ENCODE peak calls at places on chromosomes 13 and 19, in ten cellular contexts. S is transverse colon, M is GM23338, N is Panc1, T is breast epithelium, U is stomach, O is prostate gland, P is spleen, L is endothelial cell of umbilical vein, R is vagina. F is an unnamed sample.

GRCh38 chr19:13149628-13150186 is 468 bp downstream of the STX10 start:
- DNase-seq in S (peak; percentile 68), M (peak; percentile 76), N (no peak), T (peak; percentile 32), U (peak; percentile 61), O (peak; percentile 37), P (peak; percentile 94), L (peak; percentile 61), R (no peak), F (peak; percentile 84)

GRCh38 chr13:104114111-104114510 is 1047.9 kb upstream of the SLC10A2 start:
- DNase-seq in S (no peak), M (no peak), N (no peak), T (no peak), U (no peak), O (no peak), P (no peak), L (peak; percentile 50), R (no peak), F (no peak)

GRCh38 chr13:100921139-100921538 is 246.5 kb upstream of the TMTC4 start:
- DNase-seq in S (no peak), M (no peak), N (no peak), T (no peak), U (no peak), O (no peak), P (no peak), L (no peak), R (no peak), F (no peak)

GRCh38 chr13:29593605-29594297 is 1.7 kb downstream of the SLC7A1 start:
- DNase-seq in S (no peak), M (no peak), N (no peak), T (no peak), U (no peak), O (no peak), P (no peak), L (no peak), R (no peak), F (no peak)

GRCh38 chr13:52070929-52071523 is 46.5 kb downstream of the UTP14C start:
- DNase-seq in S (no peak), M (no peak), N (no peak), T (no peak), U (no peak), O (no peak), P (no peak), L (peak; percentile 19), R (no peak), F (no peak)

GRCh38 chr19:15463865-15464371 is 426 bp downstream of the RASAL3 start:
- DNase-seq in S (peak; percentile 64), M (peak; percentile 59), N (no peak), T (no peak), U (peak; percentile 51), O (no peak), P (peak; percentile 95), L (no peak), R (no peak), F (no peak)

GRCh38 chr13:31166591-31166990 is 4.9 kb upstream of the HSPH1 start:
- DNase-seq in S (no peak), M (no peak), N (no peak), T (no peak), U (no peak), O (no peak), P (no peak), L (no peak), R (no peak), F (no peak)

GRCh38 chr19:36547001-36547732 is 19.1 kb upstream of the ZNF260 start:
- DNase-seq in S (no peak), M (peak; percentile 34), N (no peak), T (no peak), U (no peak), O (no peak), P (no peak), L (peak; percentile 13), R (no peak), F (no peak)

GRCh38 chr19:54431255-54431838 is 16.1 kb downstream of the TTYH1 start:
- DNase-seq in S (peak; percentile 28), M (no peak), N (no peak), T (peak; percentile 76), U (peak; percentile 80), O (peak; percentile 89), P (no peak), L (no peak), R (no peak), F (no peak)

DNA sequence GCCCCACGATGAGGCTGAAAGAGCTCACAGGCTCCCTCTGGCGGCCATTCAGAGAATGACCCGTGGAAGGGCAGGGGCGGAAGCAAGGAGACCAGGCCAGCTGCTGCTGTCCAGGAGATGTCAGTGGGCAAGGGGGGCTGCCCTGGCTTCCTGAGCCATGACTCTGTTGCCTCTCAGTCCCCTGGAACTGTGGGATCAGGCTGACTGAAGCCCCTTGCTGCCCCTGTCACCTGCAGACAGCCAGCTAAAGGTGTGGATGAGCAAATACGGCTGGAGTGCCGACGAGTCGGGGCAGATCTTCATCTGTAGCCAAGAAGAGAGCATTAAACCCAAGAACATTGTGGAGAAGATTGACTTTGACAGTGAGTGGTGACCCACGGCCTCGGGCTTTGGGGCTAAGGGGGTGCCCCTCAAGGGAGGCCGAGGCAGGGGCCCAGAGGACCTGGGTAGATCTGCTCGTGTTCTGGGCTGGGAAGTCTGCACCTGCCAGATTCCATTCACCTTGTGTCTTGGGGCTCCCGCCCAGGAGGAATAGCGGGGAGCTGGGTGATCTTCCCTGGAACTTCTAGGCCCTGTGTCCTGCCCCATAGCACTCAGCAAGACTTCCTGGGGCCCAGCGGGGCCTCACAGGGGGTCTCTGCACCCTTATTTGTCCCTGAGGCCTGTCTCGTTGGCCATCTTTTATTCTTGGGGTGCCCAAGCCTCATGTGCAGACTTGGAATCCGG is 12.5 kb upstream of the ACTN4 start:
- DNase-seq in S (peak; percentile 86), M (peak; percentile 73), N (no peak), T (no peak), U (peak; percentile 83), O (peak; percentile 60), P (peak; percentile 94), L (peak; percentile 64), R (no peak), F (peak; percentile 84)
- TF ChIP-seq POLR2AphosphoS5 in S (peak; percentile 7), M (no peak), N (no peak), T (no peak), U (peak; percentile 54), O (peak; percentile 67), P (peak; percentile 62), L (peak; percentile 23), R (no peak), F (no peak)

DNA sequence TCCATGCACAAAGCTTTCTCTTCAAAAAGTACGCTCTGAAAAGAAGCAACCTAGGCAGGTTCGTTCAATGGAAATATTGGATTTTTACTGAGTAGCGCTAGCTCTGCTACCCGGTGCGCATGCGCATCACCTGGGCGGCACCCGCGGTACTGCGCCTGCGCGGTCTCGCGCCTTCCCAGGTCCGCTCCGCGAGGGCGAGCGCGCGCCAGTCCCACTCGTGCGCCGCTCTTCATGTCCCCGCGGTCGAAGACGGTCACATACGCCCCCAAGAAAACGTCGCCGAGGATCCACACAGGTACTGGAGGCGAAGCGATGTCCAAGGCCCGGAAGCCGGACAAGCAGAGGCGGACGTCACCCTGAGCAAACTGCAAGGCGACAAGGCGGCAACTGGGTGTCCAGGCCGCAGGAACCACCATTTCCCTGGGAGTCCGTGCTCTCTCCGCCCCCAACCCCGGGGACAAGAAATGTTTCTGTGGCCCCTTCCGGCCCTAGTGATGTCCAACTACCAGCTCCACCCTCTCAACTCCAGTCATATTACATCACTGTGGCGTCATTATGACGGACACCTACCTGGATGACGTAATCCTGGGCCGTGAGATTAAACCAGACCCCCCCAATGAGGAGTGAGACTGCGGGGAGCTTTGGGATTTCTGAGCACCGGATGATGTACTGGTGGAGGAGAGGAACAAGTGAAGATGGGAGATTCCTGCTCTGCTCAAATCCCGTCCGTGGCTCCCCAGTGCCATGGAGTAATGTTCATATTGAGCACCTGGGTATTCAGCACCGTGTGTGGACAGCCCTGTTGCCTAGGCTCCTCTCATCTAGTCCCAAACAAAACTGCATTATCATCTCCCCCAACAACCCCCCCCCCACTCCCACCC is 4.8 kb upstream of the KCNC3 start:
- DNase-seq in S (peak; percentile 84), M (peak; percentile 50), N (no peak), T (peak; percentile 35), U (peak; percentile 82), O (peak; percentile 68), P (peak; percentile 92), L (no peak), R (no peak), F (peak; percentile 74)
- H3K4me3 ChIP-seq in S (peak overlapping the region; percentile 45), M (peak overlapping the region; percentile 88), N (peak overlapping the region; percentile 73), T (peak overlapping the region; percentile 27), U (peak overlapping the region; percentile 53), O (peak overlapping the region; percentile 18), P (peak overlapping the region; percentile 30), L (peak overlapping the region; percentile 27), R (peak overlapping the region; percentile 27), F (peak overlapping the region; percentile 44)

GRCh38 chr19:49472936-49473335 is 1.1 kb upstream of the FLT3LG start:
- DNase-seq in S (no peak), M (no peak), N (no peak), T (no peak), U (no peak), O (no peak), P (no peak), L (no peak), R (no peak), F (no peak)

GRCh38 chr19:49475995-49476880 is 2.2 kb downstream of the FLT3LG start:
- DNase-seq in S (no peak), M (peak; percentile 98), N (no peak), T (no peak), U (no peak), O (no peak), P (no peak), L (peak; percentile 52), R (no peak), F (peak; percentile 74)

GRCh38 chr19:49475191-49475932 is 1.3 kb downstream of the FLT3LG start:
- DNase-seq in S (no peak), M (no peak), N (no peak), T (no peak), U (no peak), O (no peak), P (no peak), L (no peak), R (no peak), F (no peak)

GRCh38 chr19:49474545-49474930 is 523 bp downstream of the FLT3LG start:
- DNase-seq in S (no peak), M (no peak), N (no peak), T (no peak), U (no peak), O (no peak), P (no peak), L (no peak), R (no peak), F (no peak)

GRCh38 chr19:49473868-49474544 is at the start of gene FLT3LG:
- DNase-seq in S (peak; percentile 83), M (peak; percentile 77), N (no peak), T (peak; percentile 74), U (peak; percentile 79), O (peak; percentile 56), P (peak; percentile 95), L (peak; percentile 68), R (no peak), F (peak; percentile 92)
- TF ChIP-seq POLR2AphosphoS5 in S (peak; percentile 57), M (no peak), N (no peak), T (peak; percentile 76), U (peak; percentile 75), O (peak; percentile 81), P (peak; percentile 78), L (no peak), R (peak; percentile 81), F (peak; percentile 67)

DNA sequence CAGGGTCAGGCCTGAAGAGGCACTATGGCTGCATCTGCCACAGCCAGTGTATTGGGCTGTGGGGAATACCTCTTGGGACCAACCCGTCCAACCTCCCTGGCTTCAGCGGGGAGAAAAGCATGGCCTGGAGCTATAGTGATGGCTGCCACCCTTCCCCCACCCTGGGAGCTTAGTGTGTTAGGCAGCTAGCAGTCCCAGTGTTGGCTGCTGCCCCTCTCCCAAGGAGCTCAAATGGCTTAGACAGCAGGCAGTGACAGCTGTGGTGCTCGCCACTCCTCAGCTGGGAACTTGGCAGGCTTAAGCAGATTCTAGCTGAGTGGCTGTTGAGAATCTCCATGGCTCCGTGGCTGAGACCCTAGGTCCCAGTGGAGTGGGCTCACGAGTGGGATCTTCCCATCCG is 19.7 kb downstream of the ACOD1 start:
- DNase-seq in S (no peak), M (no peak), N (no peak), T (no peak), U (no peak), O (no peak), P (no peak), L (no peak), R (no peak), F (no peak)
- H3K4me3 ChIP-seq in S (no peak overlapping the region), M (no peak overlapping the region), N (no peak overlapping the region), T (no peak overlapping the region), U (no peak overlapping the region), O (no peak overlapping the region), P (no peak overlapping the region), L (no peak overlapping the region), R (no peak overlapping the region), F (no peak overlapping the region)

F was measured in sigmoid colon.